ENCODE peak calls at places on chromosomes 5 and 9, in seven cellular contexts. B, S, Y, Z, C, L and V are unnamed samples.

GRCh38 chr5:77302653-77303052 is 92.2 kb downstream of the PDE8B start:
- DNase-seq in C (no peak), Y (no peak), B (no peak), L (no peak), Z (no peak), S (no peak), V (no peak)

GRCh38 chr5:78345485-78345884 is 14.9 kb upstream of the SCAMP1 start:
- DNase-seq in B (no peak), Y (no peak), S (no peak), Z (no peak), L (no peak), C (no peak), V (no peak)

GRCh38 chr5:134371834-134372340 is 518 bp downstream of the UBE2B start:
- DNase-seq in Z (peak), L (peak), S (no peak), B (no peak), C (peak), Y (peak), V (no peak)

GRCh38 chr9:1050125-1050895 is at the start of gene DMRT2:
- DNase-seq in Z (peak), Y (peak), C (peak), S (no peak), B (peak), L (peak), V (peak)

GRCh38 chr9:4117835-4118610 is 181.8 kb downstream of the GLIS3 start:
- DNase-seq in C (peak), L (peak), Z (peak), B (no peak), Y (peak), S (no peak), V (no peak)

GRCh38 chr9:91680998-91681397 is 257.4 kb upstream of the NFIL3 start:
- DNase-seq in C (no peak), Y (no peak), L (no peak), B (no peak), S (no peak), Z (no peak), V (no peak)

GRCh38 chr5:55603947-55604346 is 69.2 kb upstream of the PLPP1 start:
- DNase-seq in Z (no peak), Y (no peak), S (no peak), C (no peak), L (no peak), B (no peak), V (no peak)

GRCh38 chr9:33407061-33407460 is 4.7 kb upstream of the AQP7 start:
- DNase-seq in L (no peak), S (no peak), C (no peak), Y (no peak), Z (no peak), B (no peak), V (no peak)

GRCh38 chr5:134132372-134133212 is 18.1 kb downstream of the TCF7 start:
- DNase-seq in B (no peak), L (no peak), S (peak), Y (no peak), C (no peak), Z (no peak), V (no peak)

GRCh38 chr5:172958268-172959046 is 767 bp upstream of the RPL26L1 start:
- DNase-seq in C (peak), L (peak), Z (peak), Y (peak), B (peak), S (no peak), V (peak)

GRCh38 chr5:134051305-134051704 is 46.5 kb upstream of the VDAC1 start:
- DNase-seq in S (no peak), L (no peak), Z (no peak), B (no peak), C (no peak), Y (no peak), V (no peak)

GRCh38 chr5:133450311-133450710 is 162.0 kb downstream of the FSTL4 start:
- DNase-seq in S (no peak), L (no peak), Z (no peak), C (no peak), B (no peak), Y (no peak), V (no peak)

GRCh38 chr9:81456431-81456970 is 232.8 kb downstream of the TLE1 start:
- DNase-seq in S (no peak), B (no peak), L (no peak), Y (no peak), Z (no peak), C (no peak), V (no peak)

GRCh38 chr9:124285903-124286291 is 28.1 kb downstream of the NEK6 start:
- DNase-seq in C (no peak), S (peak), B (no peak), Z (no peak), Y (peak), L (no peak), V (no peak)

GRCh38 chr5:27708579-27708978 is 670.2 kb upstream of the CDH9 start:
- DNase-seq in Y (no peak), S (no peak), Z (no peak), B (no peak), C (no peak), L (no peak), V (no peak)

GRCh38 chr9:129178983-129179382 is 922 bp upstream of the IER5L start:
- DNase-seq in S (no peak), L (peak), C (no peak), B (no peak), Y (no peak), Z (no peak), V (peak)

GRCh38 chr9:14106699-14107098 is 207.2 kb downstream of the NFIB start:
- DNase-seq in Y (no peak), B (no peak), C (no peak), L (no peak), Z (no peak), S (no peak), V (no peak)

GRCh38 chr5:34487956-34488355 is 168.2 kb upstream of the RAI14 start:
- DNase-seq in Y (no peak), S (no peak), L (no peak), C (no peak), Z (no peak), B (no peak), V (no peak)

GRCh38 chr5:140262839-140263238 is 40.1 kb downstream of the PFDN1 start:
- DNase-seq in Z (no peak), B (no peak), C (no peak), L (no peak), Y (no peak), S (no peak), V (no peak)

GRCh38 chr9:108363321-108363720 is 492.5 kb downstream of the ACTL7B start:
- DNase-seq in Z (no peak), C (no peak), L (no peak), Y (no peak), S (no peak), B (no peak), V (no peak)

GRCh38 chr9:125189011-125189360 is 617 bp downstream of the PPP6C start:
- DNase-seq in Y (no peak), C (no peak), Z (peak), S (no peak), L (no peak), B (no peak), V (no peak)

GRCh38 chr5:173835662-173836061 is 52.5 kb upstream of the CPEB4 start:
- DNase-seq in L (no peak), Z (no peak), C (no peak), S (no peak), Y (no peak), B (no peak), V (no peak)

GRCh38 chr9:132828201-132828770 is 49.8 kb downstream of the AK8 start:
- DNase-seq in Y (no peak), Z (no peak), L (no peak), B (no peak), S (no peak), C (no peak), V (no peak)
- TF ChIP-seq JUND in Y (no peak), Z (no peak), L (no peak), B (no peak), S (no peak), C (no peak), V (no peak)

DNA sequence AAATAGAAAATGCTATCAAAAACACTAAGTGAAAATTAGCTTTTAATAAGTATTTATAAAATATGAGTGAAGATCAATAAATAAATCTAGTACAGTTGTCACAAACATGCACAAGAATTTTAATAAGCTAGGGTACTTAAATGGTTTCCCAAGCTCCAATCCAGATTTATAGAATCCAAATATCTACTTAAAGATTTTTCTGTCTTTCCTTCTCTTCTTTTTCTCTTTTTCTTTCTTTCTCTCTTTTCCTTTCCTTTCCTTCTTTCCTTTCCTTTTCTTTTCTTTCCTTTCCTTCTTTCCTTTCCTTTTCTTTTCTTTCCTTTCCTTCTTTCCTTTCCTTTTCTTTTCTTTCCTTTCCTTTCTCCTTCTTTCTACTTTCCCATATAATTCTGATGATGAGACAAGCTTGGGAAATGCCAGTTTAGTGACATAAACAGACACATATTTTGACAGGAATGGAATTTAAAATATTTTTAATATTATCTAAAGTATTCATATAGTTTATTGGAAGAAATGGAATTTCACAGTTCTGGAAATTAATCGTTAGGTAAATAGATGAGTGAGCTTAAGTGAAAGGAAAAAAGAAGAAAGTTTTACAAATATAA is 832.8 kb downstream of the NR2F1-AS1 start:
- DNase-seq in L (no peak), Y (no peak), Z (no peak), C (no peak), S (no peak), B (no peak), V (no peak)
- TF ChIP-seq JUND in L (no peak), Y (no peak), Z (no peak), C (no peak), S (no peak), B (no peak), V (no peak)

GRCh38 chr5:154541553-154541952 is 63.5 kb upstream of the HAND1 start:
- DNase-seq in S (no peak), L (no peak), Y (no peak), B (peak), Z (no peak), C (no peak), V (no peak)
- TF ChIP-seq JUND in S (no peak), L (no peak), Y (no peak), B (no peak), Z (no peak), C (no peak), V (no peak)

DNA sequence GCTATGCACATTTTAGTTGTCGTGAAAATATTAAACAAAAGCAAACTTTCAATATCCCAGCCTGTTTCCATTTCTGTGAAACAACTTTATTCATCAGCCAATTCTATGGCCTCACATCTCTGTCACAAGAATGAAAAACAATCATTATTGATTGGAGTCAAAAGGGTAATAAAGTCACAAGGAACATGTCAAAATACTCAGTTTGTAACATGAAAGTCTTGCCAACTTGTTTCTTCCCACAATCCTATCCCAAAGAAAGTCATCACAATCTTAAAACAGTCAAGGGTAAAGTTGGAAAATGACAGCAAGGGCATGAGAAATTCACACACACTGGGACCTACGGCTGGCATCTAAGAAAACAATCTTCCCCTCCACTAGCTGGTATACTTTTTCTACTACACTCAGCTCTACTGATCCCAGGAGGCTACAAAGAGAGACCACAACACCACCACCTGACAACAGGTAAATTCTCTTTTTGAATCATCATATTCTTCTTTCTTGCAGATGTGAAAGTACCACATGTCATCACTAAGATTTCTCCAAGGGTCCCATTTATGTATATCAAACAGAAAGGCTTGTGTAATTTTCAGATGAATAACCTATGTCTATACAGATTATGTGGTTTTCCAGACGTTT is 25.3 kb downstream of the PUM3 start:
- DNase-seq in Z (no peak), L (no peak), B (no peak), C (no peak), Y (no peak), S (no peak), V (no peak)
- TF ChIP-seq JUND in Z (no peak), L (no peak), B (no peak), C (no peak), Y (no peak), S (no peak), V (no peak)

DNA sequence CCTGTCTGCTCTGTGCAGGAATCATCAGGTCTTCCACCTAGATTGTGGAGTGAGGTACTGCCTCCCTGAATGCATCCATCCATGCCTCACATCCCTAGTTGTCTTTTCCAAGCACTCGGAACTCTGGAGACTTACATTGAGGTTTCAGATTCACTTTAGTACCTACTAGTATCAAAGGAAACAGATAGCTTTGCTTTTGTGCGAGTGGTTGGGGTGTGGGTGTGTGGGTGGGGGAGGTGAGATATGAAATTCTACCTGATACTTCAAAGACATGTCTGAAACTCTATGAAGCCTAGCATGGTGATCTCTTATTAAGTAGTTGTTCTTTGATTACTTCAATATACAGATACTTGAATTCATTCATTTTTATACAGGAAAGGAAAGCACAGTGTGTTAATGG is 64.4 kb downstream of the MCCC2 start:
- DNase-seq in L (no peak), B (no peak), S (no peak), C (no peak), Z (no peak), Y (no peak), V (no peak)
- TF ChIP-seq JUND in L (no peak), B (no peak), S (no peak), C (no peak), Z (no peak), Y (no peak), V (no peak)